ENCODE peak calls at places on chromosomes 11 and 22, in ten cellular contexts. One of them, this sample, is unnamed.

GRCh38 chr11:4924239-4924638 is at the start of gene OR51G1:
- DNase-seq in WTC11: no peak
- DNase-seq in A549: no peak
- DNase-seq in H1: no peak
- DNase-seq in K562: no peak
- DNase-seq in SK-N-SH: no peak
- DNase-seq in endothelial cell of umbilical vein: no peak
- DNase-seq in HepG2: no peak
- DNase-seq in HCT116: no peak
- DNase-seq in NB4: no peak
- DNase-seq in this sample: no peak

GRCh38 chr11:8533332-8533731 is 60.7 kb downstream of the STK33 start:
- DNase-seq in HCT116: no peak
- DNase-seq in HepG2: no peak
- DNase-seq in A549: no peak
- DNase-seq in WTC11: no peak
- DNase-seq in SK-N-SH: no peak
- DNase-seq in K562: no peak
- DNase-seq in endothelial cell of umbilical vein: no peak
- DNase-seq in NB4: no peak
- DNase-seq in H1: no peak
- DNase-seq in this sample: peak; percentile 86

GRCh38 chr11:98453378-98453777 is 567.4 kb upstream of the CNTN5 start:
- DNase-seq in endothelial cell of umbilical vein: no peak
- DNase-seq in HepG2: no peak
- DNase-seq in K562: no peak
- DNase-seq in HCT116: no peak
- DNase-seq in NB4: no peak
- DNase-seq in A549: no peak
- DNase-seq in H1: no peak
- DNase-seq in WTC11: no peak
- DNase-seq in SK-N-SH: no peak
- DNase-seq in this sample: no peak

GRCh38 chr22:33853200-33854097 is 66.8 kb downstream of the LARGE1 start:
- DNase-seq in WTC11: peak; percentile 30
- DNase-seq in SK-N-SH: peak; percentile 64
- DNase-seq in H1: no peak
- DNase-seq in HepG2: peak; percentile 19
- DNase-seq in NB4: peak; percentile 90
- DNase-seq in A549: peak; percentile 42
- DNase-seq in K562: no peak
- DNase-seq in endothelial cell of umbilical vein: peak; percentile 6
- DNase-seq in HCT116: no peak
- DNase-seq in this sample: peak; percentile 53

GRCh38 chr22:23124611-23125511 is 16.9 kb downstream of the RSPH14 start:
- DNase-seq in K562: peak; percentile 60
- DNase-seq in HepG2: no peak
- DNase-seq in NB4: no peak
- DNase-seq in HCT116: no peak
- DNase-seq in endothelial cell of umbilical vein: no peak
- DNase-seq in H1: no peak
- DNase-seq in A549: no peak
- DNase-seq in WTC11: no peak
- DNase-seq in SK-N-SH: no peak
- DNase-seq in this sample: no peak

GRCh38 chr22:30178180-30179126 is 68.1 kb downstream of the LIF start:
- DNase-seq in HCT116: peak; percentile 18
- DNase-seq in endothelial cell of umbilical vein: no peak
- DNase-seq in A549: no peak
- DNase-seq in HepG2: no peak
- DNase-seq in NB4: no peak
- DNase-seq in K562: no peak
- DNase-seq in H1: no peak
- DNase-seq in WTC11: no peak
- DNase-seq in SK-N-SH: no peak
- DNase-seq in this sample: no peak

GRCh38 chr22:37634505-37635002 is 4.9 kb upstream of the SH3BP1 start:
- DNase-seq in endothelial cell of umbilical vein: no peak
- DNase-seq in WTC11: no peak
- DNase-seq in H1: peak; percentile 53
- DNase-seq in HCT116: no peak
- DNase-seq in HepG2: no peak
- DNase-seq in SK-N-SH: peak; percentile 68
- DNase-seq in K562: peak; percentile 35
- DNase-seq in A549: no peak
- DNase-seq in NB4: no peak
- DNase-seq in this sample: no peak

GRCh38 chr22:37472418-37473006 is 13.7 kb downstream of the MFNG start:
- DNase-seq in WTC11: peak; percentile 79
- DNase-seq in NB4: peak; percentile 51
- DNase-seq in SK-N-SH: peak; percentile 75
- DNase-seq in H1: peak; percentile 83
- DNase-seq in A549: peak; percentile 55
- DNase-seq in endothelial cell of umbilical vein: no peak
- DNase-seq in HCT116: no peak
- DNase-seq in K562: peak; percentile 54
- DNase-seq in HepG2: peak; percentile 46
- DNase-seq in this sample: no peak

GRCh38 chr11:122931510-122931909 is 49.0 kb downstream of the JHY start:
- DNase-seq in SK-N-SH: no peak
- DNase-seq in K562: no peak
- DNase-seq in H1: no peak
- DNase-seq in WTC11: no peak
- DNase-seq in NB4: no peak
- DNase-seq in A549: no peak
- DNase-seq in endothelial cell of umbilical vein: no peak
- DNase-seq in HCT116: no peak
- DNase-seq in HepG2: no peak
- DNase-seq in this sample: no peak
- TF ChIP-seq MAX in SK-N-SH: no peak
- TF ChIP-seq MAX in K562: no peak
- TF ChIP-seq MAX in H1: no peak
- TF ChIP-seq MAX in WTC11: no peak
- TF ChIP-seq MAX in NB4: no peak
- TF ChIP-seq MAX in A549: no peak
- TF ChIP-seq MAX in endothelial cell of umbilical vein: no peak
- TF ChIP-seq MAX in HCT116: no peak
- TF ChIP-seq MAX in HepG2: no peak
- TF ChIP-seq MAX in this sample: no peak

DNA sequence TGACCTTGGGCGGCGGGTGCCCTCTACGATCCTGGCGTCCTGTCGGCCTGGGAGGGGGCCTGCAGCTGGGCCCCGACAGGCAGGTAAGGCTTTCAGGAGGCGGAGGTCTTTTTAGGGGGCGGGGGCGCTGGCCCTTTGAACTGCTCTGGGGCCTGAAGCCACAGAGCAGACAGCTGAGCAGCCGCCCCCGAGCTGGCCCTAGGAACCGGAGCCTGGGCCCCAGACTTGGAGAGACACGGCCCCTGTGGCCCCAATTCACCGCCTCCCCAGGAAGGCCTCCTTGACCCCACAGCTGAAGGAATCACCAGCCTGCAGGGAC is 549 bp upstream of the CERK start:
- DNase-seq in H1: no peak
- DNase-seq in A549: no peak
- DNase-seq in SK-N-SH: no peak
- DNase-seq in HCT116: no peak
- DNase-seq in HepG2: peak; percentile 30
- DNase-seq in WTC11: peak; percentile 53
- DNase-seq in K562: no peak
- DNase-seq in NB4: no peak
- DNase-seq in endothelial cell of umbilical vein: no peak
- DNase-seq in this sample: no peak
- TF ChIP-seq MAX in H1: no peak
- TF ChIP-seq MAX in A549: no peak
- TF ChIP-seq MAX in SK-N-SH: no peak
- TF ChIP-seq MAX in HCT116: no peak
- TF ChIP-seq MAX in HepG2: no peak
- TF ChIP-seq MAX in WTC11: no peak
- TF ChIP-seq MAX in K562: no peak
- TF ChIP-seq MAX in NB4: no peak
- TF ChIP-seq MAX in endothelial cell of umbilical vein: no peak
- TF ChIP-seq MAX in this sample: no peak

GRCh38 chr11:11968511-11969280 is 39.7 kb downstream of the DKK3 start:
- DNase-seq in SK-N-SH: peak; percentile 89
- DNase-seq in H1: no peak
- DNase-seq in HCT116: no peak
- DNase-seq in A549: no peak
- DNase-seq in HepG2: no peak
- DNase-seq in WTC11: no peak
- DNase-seq in NB4: no peak
- DNase-seq in K562: no peak
- DNase-seq in endothelial cell of umbilical vein: no peak
- DNase-seq in this sample: no peak

GRCh38 chr11:11972148-11972547 is 36.3 kb downstream of the DKK3 start:
- DNase-seq in K562: no peak
- DNase-seq in NB4: no peak
- DNase-seq in H1: peak; percentile 37
- DNase-seq in WTC11: no peak
- DNase-seq in SK-N-SH: no peak
- DNase-seq in A549: no peak
- DNase-seq in HepG2: no peak
- DNase-seq in HCT116: no peak
- DNase-seq in endothelial cell of umbilical vein: no peak
- DNase-seq in this sample: no peak

GRCh38 chr11:11967669-11968510 is 40.5 kb downstream of the DKK3 start:
- DNase-seq in endothelial cell of umbilical vein: no peak
- DNase-seq in K562: no peak
- DNase-seq in SK-N-SH: no peak
- DNase-seq in HCT116: no peak
- DNase-seq in H1: no peak
- DNase-seq in WTC11: no peak
- DNase-seq in A549: no peak
- DNase-seq in NB4: no peak
- DNase-seq in HepG2: no peak
- DNase-seq in this sample: no peak

GRCh38 chr11:11970556-11970955 is 37.9 kb downstream of the DKK3 start:
- DNase-seq in A549: no peak
- DNase-seq in HepG2: no peak
- DNase-seq in SK-N-SH: no peak
- DNase-seq in NB4: no peak
- DNase-seq in K562: no peak
- DNase-seq in H1: peak; percentile 38
- DNase-seq in HCT116: no peak
- DNase-seq in WTC11: no peak
- DNase-seq in endothelial cell of umbilical vein: no peak
- DNase-seq in this sample: no peak

DNA sequence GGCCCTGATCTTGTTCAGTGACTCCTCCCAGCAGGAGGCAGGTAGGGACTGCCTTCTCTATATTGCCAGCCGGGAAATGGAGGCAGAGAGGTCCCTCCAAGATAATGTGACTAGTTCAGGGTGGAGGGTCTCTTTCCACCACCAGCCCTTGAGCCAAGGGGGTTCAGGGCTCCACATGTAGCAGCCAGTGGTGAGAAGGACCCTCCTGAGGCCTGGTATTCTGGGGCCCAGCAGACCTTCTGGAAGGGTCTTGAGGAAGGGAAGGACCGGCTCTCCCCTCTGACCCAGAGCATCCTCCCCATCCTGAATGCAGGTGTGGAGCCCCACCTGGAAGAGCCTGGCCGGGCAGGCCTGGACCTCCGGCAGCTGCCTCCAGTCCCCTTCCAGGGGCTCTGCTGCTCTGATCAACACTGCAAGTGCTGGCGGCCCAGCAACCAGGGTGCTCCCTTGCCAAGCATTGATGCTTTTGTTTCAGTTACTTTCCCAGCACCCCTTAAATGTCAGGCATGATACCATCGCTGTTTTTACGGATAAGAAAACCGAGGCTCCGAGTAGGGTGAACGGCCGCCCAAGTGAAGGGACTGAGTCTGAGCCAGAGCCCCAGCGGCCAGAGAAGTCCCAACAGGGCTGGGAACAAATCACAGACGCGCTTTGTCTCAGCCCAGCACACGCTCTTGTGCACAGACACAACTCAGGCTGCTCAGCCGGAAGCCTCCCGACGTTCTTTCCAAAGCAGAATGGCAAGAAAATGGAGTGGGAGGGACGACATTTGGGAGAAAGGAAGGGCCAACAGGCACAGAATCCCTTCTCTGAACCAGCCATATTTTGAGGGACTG is 38.8 kb downstream of the DKK3 start:
- DNase-seq in K562: no peak
- DNase-seq in endothelial cell of umbilical vein: no peak
- DNase-seq in HCT116: no peak
- DNase-seq in H1: no peak
- DNase-seq in HepG2: no peak
- DNase-seq in WTC11: no peak
- DNase-seq in SK-N-SH: no peak
- DNase-seq in A549: no peak
- DNase-seq in NB4: no peak
- DNase-seq in this sample: no peak
- TF ChIP-seq MAX in K562: no peak
- TF ChIP-seq MAX in endothelial cell of umbilical vein: no peak
- TF ChIP-seq MAX in HCT116: no peak
- TF ChIP-seq MAX in H1: no peak
- TF ChIP-seq MAX in HepG2: no peak
- TF ChIP-seq MAX in WTC11: no peak
- TF ChIP-seq MAX in SK-N-SH: no peak
- TF ChIP-seq MAX in A549: no peak
- TF ChIP-seq MAX in NB4: no peak
- TF ChIP-seq MAX in this sample: no peak

GRCh38 chr22:20636945-20637344 is 129.5 kb downstream of the MED15 start:
- DNase-seq in endothelial cell of umbilical vein: no peak
- DNase-seq in HepG2: no peak
- DNase-seq in WTC11: no peak
- DNase-seq in NB4: no peak
- DNase-seq in SK-N-SH: no peak
- DNase-seq in HCT116: no peak
- DNase-seq in H1: no peak
- DNase-seq in K562: no peak
- DNase-seq in A549: no peak
- DNase-seq in this sample: no peak

GRCh38 chr22:20634560-20635226 is 127.3 kb downstream of the MED15 start:
- DNase-seq in H1: no peak
- DNase-seq in A549: no peak
- DNase-seq in HepG2: no peak
- DNase-seq in SK-N-SH: no peak
- DNase-seq in WTC11: no peak
- DNase-seq in NB4: no peak
- DNase-seq in HCT116: no peak
- DNase-seq in endothelial cell of umbilical vein: no peak
- DNase-seq in K562: no peak
- DNase-seq in this sample: no peak

GRCh38 chr22:20637740-20638139 is 130.3 kb downstream of the MED15 start:
- DNase-seq in HepG2: no peak
- DNase-seq in H1: no peak
- DNase-seq in endothelial cell of umbilical vein: no peak
- DNase-seq in K562: no peak
- DNase-seq in A549: no peak
- DNase-seq in NB4: no peak
- DNase-seq in HCT116: no peak
- DNase-seq in SK-N-SH: no peak
- DNase-seq in WTC11: no peak
- DNase-seq in this sample: no peak

GRCh38 chr22:20635227-20635591 is 127.8 kb downstream of the MED15 start:
- DNase-seq in A549: no peak
- DNase-seq in NB4: no peak
- DNase-seq in H1: no peak
- DNase-seq in HepG2: no peak
- DNase-seq in HCT116: no peak
- DNase-seq in SK-N-SH: no peak
- DNase-seq in WTC11: no peak
- DNase-seq in endothelial cell of umbilical vein: no peak
- DNase-seq in K562: no peak
- DNase-seq in this sample: no peak

GRCh38 chr22:20636075-20636812 is 128.8 kb downstream of the MED15 start:
- DNase-seq in endothelial cell of umbilical vein: no peak
- DNase-seq in HepG2: no peak
- DNase-seq in A549: no peak
- DNase-seq in NB4: no peak
- DNase-seq in SK-N-SH: no peak
- DNase-seq in HCT116: no peak
- DNase-seq in H1: no peak
- DNase-seq in WTC11: no peak
- DNase-seq in K562: no peak
- DNase-seq in this sample: no peak
- TF ChIP-seq MAX in endothelial cell of umbilical vein: no peak
- TF ChIP-seq MAX in HepG2: no peak
- TF ChIP-seq MAX in A549: no peak
- TF ChIP-seq MAX in NB4: no peak
- TF ChIP-seq MAX in SK-N-SH: no peak
- TF ChIP-seq MAX in HCT116: no peak
- TF ChIP-seq MAX in H1: no peak
- TF ChIP-seq MAX in WTC11: no peak
- TF ChIP-seq MAX in K562: no peak
- TF ChIP-seq MAX in this sample: no peak